ENCODE peak calls at places on chromosomes 4 and X, in nine cellular contexts. E is IMR-90, T is ovary, X is sigmoid colon, V is NB4, J is heart left ventricle, G is tibial nerve, B is stomach, Z is adrenal gland. I is an unnamed sample.

GRCh38 chr4:169385356-169385755 is 114.6 kb upstream of the SH3RF1 start:
- DNase-seq in E (peak), T (no peak), X (no peak), V (no peak), J (no peak), G (no peak), B (no peak), Z (no peak), I (no peak)

GRCh38 chr4:139841464-139842195 is 176.0 kb downstream of the MGST2 start:
- DNase-seq in E (no peak), T (no peak), X (no peak), V (no peak), J (no peak), G (no peak), B (no peak), Z (no peak), I (no peak)

GRCh38 chr4:98516042-98516440 is 142.4 kb downstream of the TSPAN5 start:
- DNase-seq in E (peak), T (no peak), X (no peak), V (no peak), J (no peak), G (no peak), B (no peak), Z (no peak), I (no peak)

GRCh38 chr4:32775049-32775448 is 2054.9 kb downstream of the PCDH7 start:
- DNase-seq in E (no peak), T (no peak), X (no peak), V (peak), J (no peak), G (no peak), B (no peak), Z (no peak), I (no peak)

GRCh38 chr4:128161138-128161537 is 100.0 kb downstream of the LARP1B start:
- DNase-seq in E (no peak), T (no peak), X (no peak), V (no peak), J (no peak), G (no peak), B (no peak), Z (no peak), I (no peak)

GRCh38 chrX:96386325-96386724 is 298.3 kb upstream of the DIAPH2 start:
- DNase-seq in E (no peak), T (no peak), X (no peak), V (no peak), J (no peak), G (no peak), B (no peak), Z (no peak), I (no peak)

GRCh38 chr4:48970471-48970921 is 15.6 kb upstream of the CWH43 start:
- DNase-seq in E (peak), T (no peak), X (no peak), V (peak), J (no peak), G (no peak), B (no peak), Z (no peak), I (no peak)

GRCh38 chr4:101471201-101471600 is 123.9 kb upstream of the PPP3CA start:
- DNase-seq in E (no peak), T (no peak), X (no peak), V (no peak), J (no peak), G (no peak), B (no peak), Z (no peak), I (no peak)

GRCh38 chrX:40320819-40321218 is 223.1 kb upstream of the BCOR start:
- DNase-seq in E (no peak), T (no peak), X (no peak), V (no peak), J (no peak), G (no peak), B (no peak), Z (no peak), I (no peak)

GRCh38 chr4:4334798-4335520 is 44.9 kb downstream of the ZBTB49 start:
- DNase-seq in E (peak), T (peak), X (peak), V (peak), J (peak), G (no peak), B (peak), Z (peak), I (no peak)

GRCh38 chr4:90445380-90445779 is 318.2 kb downstream of the CCSER1 start:
- DNase-seq in E (no peak), T (no peak), X (no peak), V (no peak), J (no peak), G (no peak), B (no peak), Z (no peak), I (no peak)

GRCh38 chrX:3295731-3296130 is 50.7 kb downstream of the MXRA5 start:
- DNase-seq in E (no peak), T (no peak), X (no peak), V (peak), J (no peak), G (no peak), B (no peak), Z (peak), I (no peak)

GRCh38 chrX:7086384-7086783 is 61.1 kb upstream of the STS start:
- DNase-seq in E (no peak), T (no peak), X (no peak), V (peak), J (no peak), G (no peak), B (no peak), Z (no peak), I (no peak)

GRCh38 chr4:37595875-37596402 is 90.2 kb downstream of the RELL1 start:
- DNase-seq in E (no peak), T (no peak), X (no peak), V (no peak), J (no peak), G (no peak), B (no peak), Z (no peak), I (no peak)

GRCh38 chr4:1244081-1244977 is 4.6 kb downstream of the CTBP1 start:
- DNase-seq in E (no peak), T (peak), X (peak), V (no peak), J (no peak), G (peak), B (no peak), Z (peak), I (no peak)

GRCh38 chr4:48047421-48047844 is 30.9 kb downstream of the NIPAL1 start:
- DNase-seq in E (no peak), T (no peak), X (no peak), V (peak), J (no peak), G (no peak), B (peak), Z (no peak), I (no peak)

GRCh38 chr4:17765514-17766286 is 15.7 kb downstream of the FAM184B start:
- DNase-seq in E (no peak), T (no peak), X (no peak), V (no peak), J (no peak), G (no peak), B (no peak), Z (no peak), I (no peak)

GRCh38 chrX:140064993-140065392 is 99.7 kb upstream of the CXorf66 start:
- DNase-seq in E (no peak), T (no peak), X (no peak), V (no peak), J (no peak), G (no peak), B (no peak), Z (no peak), I (no peak)

GRCh38 chrX:65932173-65933084 is 107.5 kb downstream of the VSIG4 start:
- DNase-seq in E (no peak), T (no peak), X (no peak), V (peak), J (peak), G (no peak), B (no peak), Z (no peak), I (peak)

GRCh38 chrX:150163956-150164726 is 199.0 kb upstream of the MAMLD1 start:
- DNase-seq in E (no peak), T (no peak), X (no peak), V (no peak), J (no peak), G (no peak), B (no peak), Z (no peak), I (no peak)

GRCh38 chr4:1205641-1206298 is 33.4 kb upstream of the SPON2 start:
- DNase-seq in E (no peak), T (peak), X (peak), V (no peak), J (peak), G (peak), B (peak), Z (peak), I (no peak)

GRCh38 chr4:15002659-15003440 is 569 bp downstream of the CPEB2 start:
- DNase-seq in E (peak), T (peak), X (peak), V (peak), J (peak), G (peak), B (peak), Z (peak), I (peak)

GRCh38 chr4:67713531-67714247 is 12.7 kb upstream of the UBA6 start:
- DNase-seq in E (peak), T (no peak), X (no peak), V (no peak), J (no peak), G (no peak), B (no peak), Z (no peak), I (no peak)

GRCh38 chrX:152821145-152821765 is 9.3 kb downstream of the CETN2 start:
- DNase-seq in E (peak), T (no peak), X (no peak), V (peak), J (no peak), G (no peak), B (peak), Z (peak), I (no peak)

GRCh38 chr4:9946171-9946570 is 75.1 kb downstream of the SLC2A9 start:
- DNase-seq in E (no peak), T (no peak), X (no peak), V (no peak), J (no peak), G (no peak), B (no peak), Z (no peak), I (no peak)

GRCh38 chrX:10465254-10465653 is 155.1 kb downstream of the MID1 start:
- DNase-seq in E (no peak), T (no peak), X (no peak), V (no peak), J (no peak), G (no peak), B (no peak), Z (no peak), I (no peak)

GRCh38 chrX:37425370-37425769 is 76.2 kb downstream of the PRRG1 start:
- DNase-seq in E (peak), T (no peak), X (no peak), V (no peak), J (no peak), G (no peak), B (no peak), Z (no peak), I (no peak)

GRCh38 chrX:151966236-151966635 is 8.2 kb downstream of the GABRE start:
- DNase-seq in E (no peak), T (no peak), X (no peak), V (no peak), J (no peak), G (no peak), B (no peak), Z (no peak), I (no peak)

GRCh38 chr4:67122029-67122428 is 423.3 kb downstream of the CENPC start:
- DNase-seq in E (no peak), T (no peak), X (no peak), V (peak), J (no peak), G (no peak), B (no peak), Z (no peak), I (no peak)

GRCh38 chrX:119943185-119943988 is at the start of gene NKAP:
- DNase-seq in E (peak), T (peak), X (peak), V (peak), J (peak), G (peak), B (peak), Z (peak), I (peak)
- TF ChIP-seq CTCF in E (no peak), T (peak), X (no peak), V (peak), J (peak), G (no peak), B (no peak), Z (no peak), I (no peak)

GRCh38 chr4:72706633-72707032 is 137.6 kb upstream of the ADAMTS3 start:
- DNase-seq in E (no peak), T (no peak), X (no peak), V (no peak), J (no peak), G (no peak), B (no peak), Z (no peak), I (peak)

DNA sequence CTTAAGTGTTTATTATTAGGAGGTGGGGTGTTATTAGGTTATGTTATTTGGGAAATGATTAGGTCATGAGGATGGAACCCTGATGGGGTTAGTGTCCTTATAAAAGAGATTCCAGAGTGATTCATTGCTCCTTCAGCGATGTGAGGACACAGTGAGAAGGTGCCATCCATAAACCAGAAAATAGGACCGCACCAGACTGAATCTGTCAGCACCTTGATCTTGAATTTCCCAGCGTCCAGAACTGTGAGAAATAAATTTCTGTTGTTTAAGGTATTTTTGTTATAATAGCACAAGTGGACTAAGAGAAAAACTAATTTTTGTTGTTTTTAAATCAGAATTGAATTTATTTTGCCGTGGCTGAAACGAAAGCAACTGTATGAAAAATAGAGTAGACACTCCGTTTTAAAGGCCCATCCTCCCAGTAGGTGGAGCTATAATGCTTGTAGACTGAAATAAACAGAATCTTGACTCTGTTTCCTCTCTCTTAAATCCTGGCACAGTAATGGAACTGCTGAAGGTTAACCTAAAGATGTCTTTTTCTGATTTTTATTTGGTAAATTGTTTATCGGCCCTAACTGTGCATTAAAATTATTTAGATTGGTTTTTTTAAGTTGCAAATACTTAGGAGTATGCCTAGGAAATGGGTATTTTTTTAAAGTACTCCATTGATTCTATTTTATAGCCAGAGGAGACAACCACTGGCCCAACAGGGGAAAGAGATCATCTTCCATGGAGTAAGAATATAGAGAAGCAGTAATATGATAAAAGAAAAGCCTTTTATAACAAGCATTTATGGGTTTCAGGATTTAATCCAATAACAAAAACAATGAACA is 133.2 kb upstream of the ADAMTS3 start:
- DNase-seq in E (peak), T (peak), X (no peak), V (peak), J (no peak), G (no peak), B (peak), Z (peak), I (no peak)
- H3K4me3 ChIP-seq in E (peak), T (peak), X (peak), V (peak), J (peak), G (peak), B (peak), Z (no peak), I (no peak)

GRCh38 chrX:106726485-106727437 is at the start of gene RNF128:
- DNase-seq in E (peak), T (peak), X (no peak), V (no peak), J (peak), G (no peak), B (peak), Z (peak), I (peak)
- TF ChIP-seq POLR2A in E (no peak), T (no peak), X (no peak), V (no peak), J (no peak), G (no peak), B (no peak), Z (peak), I (no peak)

GRCh38 chrX:115949900-115950822 is 220.4 kb upstream of the AGTR2 start:
- DNase-seq in E (no peak), T (peak), X (no peak), V (peak), J (no peak), G (no peak), B (peak), Z (peak), I (no peak)
- TF ChIP-seq CTCF in E (peak), T (peak), X (no peak), V (no peak), J (no peak), G (peak), B (no peak), Z (no peak), I (no peak)